ENCODE peak calls at places on chromosome 17, in nine cellular contexts. One of them, this sample, is unnamed.

GRCh38 chr17:64685705-64686104 is 23.6 kb upstream of the SMURF2 start:
- DNase-seq in transverse colon: no peak
- DNase-seq in upper lobe of right lung: no peak
- DNase-seq in ovary: no peak
- DNase-seq in fibroblast of lung: no peak
- DNase-seq in mammary epithelial cell: no peak
- DNase-seq in psoas muscle: no peak
- DNase-seq in stomach: no peak
- DNase-seq in right lobe of liver: no peak
- DNase-seq in this sample: no peak

GRCh38 chr17:55710829-55711496 is 11.7 kb downstream of the TMEM100 start:
- DNase-seq in psoas muscle: no peak
- DNase-seq in ovary: no peak
- DNase-seq in upper lobe of right lung: no peak
- DNase-seq in transverse colon: no peak
- DNase-seq in fibroblast of lung: no peak
- DNase-seq in right lobe of liver: no peak
- DNase-seq in mammary epithelial cell: no peak
- DNase-seq in stomach: no peak
- DNase-seq in this sample: no peak

GRCh38 chr17:47324224-47325020 is 667 bp downstream of the EFCAB13 start:
- DNase-seq in mammary epithelial cell: no peak
- DNase-seq in upper lobe of right lung: peak; percentile 80
- DNase-seq in fibroblast of lung: peak; percentile 36
- DNase-seq in stomach: peak; percentile 63
- DNase-seq in ovary: peak; percentile 74
- DNase-seq in transverse colon: peak; percentile 68
- DNase-seq in right lobe of liver: peak; percentile 66
- DNase-seq in psoas muscle: peak; percentile 53
- DNase-seq in this sample: no peak

GRCh38 chr17:70169707-70170597 is 620 bp downstream of the KCNJ2 start:
- DNase-seq in upper lobe of right lung: no peak
- DNase-seq in fibroblast of lung: peak; percentile 81
- DNase-seq in right lobe of liver: no peak
- DNase-seq in mammary epithelial cell: no peak
- DNase-seq in transverse colon: no peak
- DNase-seq in stomach: no peak
- DNase-seq in ovary: no peak
- DNase-seq in psoas muscle: no peak
- DNase-seq in this sample: no peak

GRCh38 chr17:80408872-80409271 is 6.1 kb upstream of the ENDOV start:
- DNase-seq in fibroblast of lung: no peak
- DNase-seq in transverse colon: no peak
- DNase-seq in stomach: peak; percentile 42
- DNase-seq in right lobe of liver: no peak
- DNase-seq in psoas muscle: no peak
- DNase-seq in mammary epithelial cell: peak; percentile 11
- DNase-seq in ovary: peak; percentile 68
- DNase-seq in upper lobe of right lung: no peak
- DNase-seq in this sample: peak; percentile 12

GRCh38 chr17:71447644-71448043 is 673.2 kb upstream of the SOX9 start:
- DNase-seq in fibroblast of lung: no peak
- DNase-seq in right lobe of liver: no peak
- DNase-seq in upper lobe of right lung: no peak
- DNase-seq in mammary epithelial cell: no peak
- DNase-seq in ovary: no peak
- DNase-seq in transverse colon: no peak
- DNase-seq in stomach: no peak
- DNase-seq in psoas muscle: no peak
- DNase-seq in this sample: no peak

GRCh38 chr17:57887161-57887560 is 37.3 kb upstream of the MRPS23 start:
- DNase-seq in fibroblast of lung: no peak
- DNase-seq in ovary: no peak
- DNase-seq in stomach: no peak
- DNase-seq in right lobe of liver: peak; percentile 10
- DNase-seq in psoas muscle: no peak
- DNase-seq in mammary epithelial cell: no peak
- DNase-seq in upper lobe of right lung: no peak
- DNase-seq in transverse colon: no peak
- DNase-seq in this sample: no peak

GRCh38 chr17:7356072-7356549 is 1.2 kb downstream of the TMEM95 start:
- DNase-seq in ovary: peak; percentile 82
- DNase-seq in mammary epithelial cell: peak; percentile 72
- DNase-seq in upper lobe of right lung: peak; percentile 94
- DNase-seq in stomach: peak; percentile 89
- DNase-seq in right lobe of liver: peak; percentile 86
- DNase-seq in fibroblast of lung: peak; percentile 63
- DNase-seq in psoas muscle: peak; percentile 82
- DNase-seq in transverse colon: peak; percentile 91
- DNase-seq in this sample: no peak

GRCh38 chr17:13346996-13347762 is 254.6 kb downstream of the HS3ST3A1 start:
- DNase-seq in psoas muscle: no peak
- DNase-seq in ovary: no peak
- DNase-seq in transverse colon: no peak
- DNase-seq in mammary epithelial cell: peak; percentile 95
- DNase-seq in fibroblast of lung: peak; percentile 92
- DNase-seq in right lobe of liver: no peak
- DNase-seq in stomach: no peak
- DNase-seq in upper lobe of right lung: no peak
- DNase-seq in this sample: peak; percentile 84

GRCh38 chr17:58527306-58527705 is 12.9 kb upstream of the MTMR4 start:
- DNase-seq in stomach: no peak
- DNase-seq in mammary epithelial cell: no peak
- DNase-seq in fibroblast of lung: no peak
- DNase-seq in transverse colon: no peak
- DNase-seq in psoas muscle: no peak
- DNase-seq in right lobe of liver: no peak
- DNase-seq in upper lobe of right lung: no peak
- DNase-seq in ovary: no peak
- DNase-seq in this sample: no peak

GRCh38 chr17:68868708-68869107 is 86.5 kb downstream of the ABCA8 start:
- DNase-seq in mammary epithelial cell: no peak
- DNase-seq in fibroblast of lung: peak; percentile 17
- DNase-seq in right lobe of liver: no peak
- DNase-seq in psoas muscle: no peak
- DNase-seq in stomach: no peak
- DNase-seq in transverse colon: no peak
- DNase-seq in ovary: no peak
- DNase-seq in upper lobe of right lung: no peak
- DNase-seq in this sample: no peak

GRCh38 chr17:77203436-77203835 is 62.7 kb downstream of the SEC14L1 start:
- DNase-seq in upper lobe of right lung: no peak
- DNase-seq in stomach: no peak
- DNase-seq in fibroblast of lung: no peak
- DNase-seq in psoas muscle: no peak
- DNase-seq in transverse colon: no peak
- DNase-seq in ovary: no peak
- DNase-seq in mammary epithelial cell: no peak
- DNase-seq in right lobe of liver: no peak
- DNase-seq in this sample: no peak
- H3K4me1 ChIP-seq in upper lobe of right lung: peaks cover 17% of the 10 kb centered on the region
- H3K4me1 ChIP-seq in stomach: peaks cover 11% of the 10 kb centered on the region
- H3K4me1 ChIP-seq in fibroblast of lung: no peaks in the 10 kb centered on the region
- H3K4me1 ChIP-seq in psoas muscle: peaks cover 16% of the 10 kb centered on the region
- H3K4me1 ChIP-seq in transverse colon: no peaks in the 10 kb centered on the region
- H3K4me1 ChIP-seq in ovary: no peaks in the 10 kb centered on the region
- H3K4me1 ChIP-seq in mammary epithelial cell: no peaks in the 10 kb centered on the region
- H3K4me1 ChIP-seq in right lobe of liver: no peaks in the 10 kb centered on the region
- H3K4me1 ChIP-seq in this sample: no peaks in the 10 kb centered on the region

DNA sequence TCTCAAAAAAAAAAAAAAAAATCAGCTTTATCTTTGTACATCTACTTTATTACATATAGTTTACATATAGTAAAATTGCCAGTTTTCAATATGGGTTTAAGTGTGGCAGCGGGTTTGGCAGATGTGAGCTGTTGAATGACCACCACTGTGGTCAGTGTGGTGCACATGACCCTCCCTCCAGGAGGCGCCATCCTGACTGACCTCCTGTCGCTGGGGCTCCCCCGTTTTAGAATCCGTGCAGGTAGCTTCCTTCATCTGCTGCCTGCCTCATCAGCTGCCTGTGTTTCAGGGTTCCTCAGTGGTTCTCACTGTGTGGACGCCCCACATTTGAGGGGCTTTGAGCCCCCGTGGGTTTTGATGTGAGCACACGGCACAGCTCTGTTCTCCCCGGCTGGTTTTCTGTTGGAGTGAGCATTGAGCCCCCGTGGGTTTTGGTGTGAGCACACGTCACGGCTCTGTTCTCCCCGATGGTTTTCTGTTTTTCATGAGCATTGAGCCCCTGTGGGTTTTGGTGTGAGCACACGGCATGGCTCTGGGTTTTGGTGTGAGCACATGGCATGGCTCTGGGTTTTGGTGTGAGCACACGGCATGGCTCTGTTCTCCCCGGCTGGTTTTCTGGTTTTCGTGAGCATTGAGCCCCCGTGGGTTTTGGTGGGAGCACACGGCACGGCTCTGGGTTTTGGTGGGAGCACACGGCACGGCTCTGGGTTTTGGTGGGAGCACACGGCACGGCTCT is 57.9 kb upstream of the ZNF750 start:
- DNase-seq in mammary epithelial cell: no peak
- DNase-seq in stomach: no peak
- DNase-seq in upper lobe of right lung: no peak
- DNase-seq in right lobe of liver: no peak
- DNase-seq in ovary: no peak
- DNase-seq in psoas muscle: no peak
- DNase-seq in fibroblast of lung: no peak
- DNase-seq in transverse colon: no peak
- DNase-seq in this sample: no peak
- TF ChIP-seq CTCF in mammary epithelial cell: no peak
- TF ChIP-seq CTCF in stomach: no peak
- TF ChIP-seq CTCF in upper lobe of right lung: no peak
- TF ChIP-seq CTCF in right lobe of liver: no peak
- TF ChIP-seq CTCF in ovary: no peak
- TF ChIP-seq CTCF in psoas muscle: no peak
- TF ChIP-seq CTCF in fibroblast of lung: no peak
- TF ChIP-seq CTCF in transverse colon: no peak
- TF ChIP-seq CTCF in this sample: no peak

DNA sequence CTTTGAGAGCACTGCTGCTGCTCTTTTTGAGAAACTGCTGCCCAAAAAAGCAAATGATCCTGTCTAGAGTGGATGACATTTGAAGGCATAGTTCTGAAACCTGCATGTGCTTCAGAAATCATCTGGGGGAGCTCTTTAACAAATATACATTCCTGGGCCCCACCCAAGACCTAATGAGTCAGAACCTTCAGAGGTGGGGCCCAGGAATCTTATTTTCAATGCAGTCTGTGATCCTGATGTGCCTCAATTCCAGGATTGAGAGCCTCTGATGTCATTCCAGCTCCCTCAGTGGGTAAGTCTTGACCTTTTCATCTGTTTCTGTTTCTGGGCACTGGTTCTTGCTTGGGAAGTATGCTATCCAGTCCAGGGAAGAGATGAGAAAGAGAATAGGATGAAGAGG is 42.3 kb downstream of the HNF1B start:
- DNase-seq in psoas muscle: no peak
- DNase-seq in transverse colon: peak; percentile 28
- DNase-seq in mammary epithelial cell: peak; percentile 86
- DNase-seq in stomach: no peak
- DNase-seq in right lobe of liver: no peak
- DNase-seq in upper lobe of right lung: no peak
- DNase-seq in ovary: no peak
- DNase-seq in fibroblast of lung: peak; percentile 57
- DNase-seq in this sample: no peak
- H3K4me1 ChIP-seq in psoas muscle: no peaks in the 10 kb centered on the region
- H3K4me1 ChIP-seq in transverse colon: peaks cover 2% of the 10 kb centered on the region
- H3K4me1 ChIP-seq in mammary epithelial cell: peaks cover 32% of the 10 kb centered on the region
- H3K4me1 ChIP-seq in stomach: peaks cover 5% of the 10 kb centered on the region
- H3K4me1 ChIP-seq in right lobe of liver: peaks cover 15% of the 10 kb centered on the region
- H3K4me1 ChIP-seq in upper lobe of right lung: no peaks in the 10 kb centered on the region
- H3K4me1 ChIP-seq in ovary: no peaks in the 10 kb centered on the region
- H3K4me1 ChIP-seq in fibroblast of lung: peaks cover 2% of the 10 kb centered on the region
- H3K4me1 ChIP-seq in this sample: peaks cover 20% of the 10 kb centered on the region

DNA sequence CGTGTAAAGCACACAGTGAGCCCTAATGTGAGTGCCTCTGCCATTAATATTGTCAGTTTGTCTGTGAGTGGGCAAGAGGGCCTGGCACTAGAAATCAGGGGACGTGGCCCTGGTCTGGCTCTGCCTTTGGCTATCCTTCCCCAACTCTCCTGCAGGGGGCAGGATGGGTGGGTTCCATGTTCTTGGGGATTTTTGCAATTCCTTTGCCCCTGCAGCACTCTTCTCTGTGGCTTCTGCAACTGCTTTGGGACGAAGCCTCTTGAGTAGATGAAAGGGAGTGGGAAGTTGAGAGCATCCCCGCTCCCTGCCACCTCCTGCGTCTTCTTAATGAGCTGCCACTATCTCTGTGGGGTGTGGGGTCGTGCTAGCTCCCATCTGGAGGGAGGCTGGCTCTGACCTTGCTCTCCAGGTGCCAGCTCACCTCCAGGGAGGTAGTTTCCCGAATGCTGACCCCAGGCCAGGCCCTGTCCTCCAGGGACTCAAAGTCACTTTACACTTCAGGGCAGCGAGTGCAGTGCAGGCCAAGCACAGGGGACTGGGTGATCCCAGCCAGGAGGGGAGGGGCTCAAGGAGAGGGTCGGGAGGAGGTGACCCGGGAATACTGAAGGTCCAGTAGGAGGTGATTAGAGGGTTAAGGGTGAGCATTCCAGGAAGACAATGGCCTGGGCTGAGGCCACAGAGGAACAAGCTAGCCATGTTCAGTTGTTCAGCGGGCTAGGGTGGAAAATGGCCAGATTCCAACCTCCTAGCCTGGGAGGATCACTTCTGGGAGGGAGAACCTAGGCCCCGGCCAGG is 121.0 kb upstream of the NLRP1 start:
- DNase-seq in transverse colon: no peak
- DNase-seq in right lobe of liver: no peak
- DNase-seq in psoas muscle: no peak
- DNase-seq in upper lobe of right lung: no peak
- DNase-seq in ovary: no peak
- DNase-seq in fibroblast of lung: peak; percentile 4
- DNase-seq in mammary epithelial cell: no peak
- DNase-seq in stomach: no peak
- DNase-seq in this sample: no peak
- TF ChIP-seq CTCF in transverse colon: peak; percentile 11
- TF ChIP-seq CTCF in right lobe of liver: no peak
- TF ChIP-seq CTCF in psoas muscle: no peak
- TF ChIP-seq CTCF in upper lobe of right lung: peak; percentile 19
- TF ChIP-seq CTCF in ovary: no peak
- TF ChIP-seq CTCF in fibroblast of lung: no peak
- TF ChIP-seq CTCF in mammary epithelial cell: peak; percentile 27
- TF ChIP-seq CTCF in stomach: no peak
- TF ChIP-seq CTCF in this sample: no peak